ENCODE peak calls at places on chromosomes 4 and X, in four cellular contexts. T is testis, F is right cardiac atrium, U is lower leg skin. N is an unnamed sample.

GRCh38 chrX:48573690-48574269 is 504 bp upstream of the RBM3 start:
- DNase-seq in T (peak), F (peak), U (peak), N (peak)

GRCh38 chr4:10694151-10694825 is 9.7 kb upstream of the CLNK start:
- DNase-seq in T (no peak), F (no peak), U (no peak), N (no peak)

GRCh38 chrX:123481908-123482873 is 250.7 kb downstream of the THOC2 start:
- DNase-seq in T (no peak), F (no peak), U (no peak), N (no peak)

GRCh38 chrX:14027511-14028019 is 2.1 kb downstream of the GEMIN8 start:
- DNase-seq in T (no peak), F (no peak), U (no peak), N (no peak)

GRCh38 chr4:127364911-127365310 is 267.8 kb upstream of the INTU start:
- DNase-seq in T (no peak), F (no peak), U (no peak), N (no peak)

GRCh38 chr4:37453361-37454262 is 209.1 kb downstream of the NWD2 start:
- DNase-seq in T (peak), F (peak), U (peak), N (peak)

GRCh38 chrX:23503835-23504539 is 163.3 kb upstream of the PRDX4 start:
- DNase-seq in T (peak), F (peak), U (peak), N (peak)

GRCh38 chrX:137573356-137574101 is 7.6 kb downstream of the ZIC3 start:
- DNase-seq in T (no peak), F (no peak), U (no peak), N (no peak)

GRCh38 chr4:149781150-149781549 is 34.5 kb downstream of the IQCM start:
- DNase-seq in T (no peak), F (no peak), U (no peak), N (no peak)

GRCh38 chr4:44326716-44327115 is 121.9 kb downstream of the KCTD8 start:
- DNase-seq in T (no peak), F (no peak), U (no peak), N (no peak)

GRCh38 chr4:184477201-184477999 is 3.0 kb upstream of the IRF2 start:
- DNase-seq in T (no peak), F (peak), U (no peak), N (no peak)

GRCh38 chr4:8005814-8006215 is 66.2 kb upstream of the AFAP1 start:
- DNase-seq in T (no peak), F (no peak), U (no peak), N (no peak)

GRCh38 chr4:38664704-38665401 is 854 bp downstream of the KLF3 start:
- DNase-seq in T (peak), F (peak), U (peak), N (peak)

GRCh38 chr4:103158760-103159159 is 39.4 kb downstream of the CENPE start:
- DNase-seq in T (no peak), F (no peak), U (no peak), N (no peak)

GRCh38 chrX:23901065-23901464 is 6.7 kb downstream of the APOO start:
- DNase-seq in T (no peak), F (no peak), U (no peak), N (no peak)